ENCODE peak calls at places on chromosomes 4 and X, in seven cellular contexts. C, H, N, G, W, K and A are unnamed samples.

GRCh38 chr4:4985844-4986243 is 33.4 kb downstream of the CYTL1 start:
- DNase-seq in G (no peak), K (no peak), H (no peak), C (peak; percentile 21), N (peak; percentile 56), W (no peak), A (no peak)

GRCh38 chrX:17718649-17719165 is 18.6 kb upstream of the SCML1 start:
- DNase-seq in G (no peak), C (no peak), N (no peak), K (no peak), H (no peak), W (no peak), A (no peak)

GRCh38 chr4:180455226-180455625 is 1788.0 kb upstream of the TENM3 start:
- DNase-seq in C (no peak), W (no peak), N (no peak), H (no peak), G (no peak), K (no peak), A (no peak)

GRCh38 chr4:7196283-7196651 is 3.9 kb downstream of the SORCS2 start:
- DNase-seq in K (no peak), C (no peak), G (no peak), N (peak; percentile 18), W (no peak), H (no peak), A (no peak)

GRCh38 chrX:37487271-37487670 is 84.2 kb upstream of the LANCL3 start:
- DNase-seq in N (no peak), W (no peak), G (no peak), K (no peak), H (no peak), C (no peak), A (no peak)

GRCh38 chrX:13131511-13132137 is 87.2 kb upstream of the FAM9C start:
- DNase-seq in C (no peak), N (peak; percentile 36), G (no peak), K (no peak), W (no peak), H (no peak), A (no peak)

GRCh38 chr4:85092536-85092935 is 126.0 kb upstream of the WDFY3 start:
- DNase-seq in G (no peak), C (no peak), W (no peak), N (no peak), H (no peak), K (no peak), A (no peak)

GRCh38 chrX:120213438-120214265 is 37.0 kb upstream of the ZBTB33 start:
- DNase-seq in C (peak; percentile 72), W (peak; percentile 17), H (peak; percentile 66), G (peak; percentile 59), N (peak; percentile 69), K (no peak), A (peak; percentile 47)

GRCh38 chr4:119498520-119498919 is 130.1 kb downstream of the PDE5A start:
- DNase-seq in H (no peak), C (no peak), K (peak; percentile 83), N (no peak), G (peak; percentile 59), W (no peak), A (no peak)

GRCh38 chr4:155899891-155900290 is 3.6 kb upstream of the TDO2 start:
- DNase-seq in H (no peak), C (no peak), G (no peak), N (no peak), K (no peak), W (no peak), A (no peak)

GRCh38 chrX:24506082-24506481 is 41.0 kb downstream of the PDK3 start:
- DNase-seq in G (peak; percentile 44), W (no peak), H (no peak), K (no peak), N (no peak), C (peak; percentile 3), A (no peak)

GRCh38 chr4:1967512-1968149 is 41.1 kb downstream of the NELFA start:
- DNase-seq in H (peak; percentile 59), W (no peak), K (no peak), C (no peak), G (peak; percentile 8), N (no peak), A (no peak)

GRCh38 chr4:2954358-2955185 is 8.6 kb downstream of the NOP14 start:
- DNase-seq in K (no peak), G (no peak), W (no peak), H (peak; percentile 61), C (peak; percentile 33), N (peak; percentile 68), A (no peak)

GRCh38 chr4:120052840-120053239 is 13.8 kb downstream of the MAD2L1 start:
- DNase-seq in H (no peak), C (peak; percentile 24), N (no peak), K (no peak), G (peak; percentile 99), W (no peak), A (no peak)

GRCh38 chr4:101464596-101464995 is 117.3 kb upstream of the PPP3CA start:
- DNase-seq in C (no peak), H (no peak), K (no peak), N (no peak), W (no peak), G (no peak), A (no peak)

GRCh38 chr4:48271626-48272025 is 2.0 kb upstream of the TEC start:
- DNase-seq in H (no peak), K (no peak), G (no peak), W (no peak), N (no peak), C (no peak), A (no peak)

GRCh38 chr4:48270516-48270897 is 869 bp upstream of the TEC start:
- DNase-seq in K (no peak), W (no peak), C (no peak), H (no peak), G (no peak), N (no peak), A (no peak)

GRCh38 chr4:48271048-48271452 is 1.4 kb upstream of the TEC start:
- DNase-seq in N (no peak), G (no peak), C (peak; percentile 37), H (no peak), W (no peak), K (no peak), A (no peak)

GRCh38 chr4:48275694-48276093 is 6.1 kb upstream of the TEC start:
- DNase-seq in G (no peak), K (no peak), H (no peak), C (no peak), W (no peak), N (no peak), A (no peak)

DNA sequence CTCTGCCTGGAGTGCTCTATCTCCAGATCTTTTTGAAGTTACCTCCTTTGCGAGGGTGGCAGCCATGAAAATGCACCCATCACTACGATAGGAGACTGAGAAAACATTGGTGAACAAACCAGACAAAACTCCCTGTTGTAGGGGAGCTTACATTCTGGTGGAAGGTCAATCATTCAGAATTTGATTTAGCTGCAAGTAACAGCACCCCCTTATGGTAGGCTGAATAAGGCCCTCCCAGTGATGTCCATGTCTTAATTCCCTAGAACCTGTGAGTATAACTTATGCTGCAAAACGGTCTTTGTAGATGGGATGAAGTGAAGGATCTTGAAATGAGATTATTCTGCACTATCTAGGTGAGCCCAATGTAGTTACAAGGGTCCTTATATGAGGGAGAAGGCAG is 5.6 kb upstream of the TEC start:
- DNase-seq in N (no peak), W (no peak), H (no peak), K (no peak), C (peak; percentile 71), G (peak; percentile 35), A (no peak)
- H3K9ac ChIP-seq in N (no peak overlapping the region), W (no peak overlapping the region), H (no peak overlapping the region), K (no peak overlapping the region), C (no peak overlapping the region), G (no peak overlapping the region), A (no peak overlapping the region)

GRCh38 chrX:48474127-48474526 is 1.9 kb upstream of the FTSJ1 start:
- DNase-seq in W (no peak), K (no peak), C (peak; percentile 52), G (no peak), H (peak; percentile 42), N (no peak), A (no peak)

GRCh38 chrX:48473718-48473990 is 2.3 kb upstream of the FTSJ1 start:
- DNase-seq in G (no peak), C (no peak), W (no peak), H (peak; percentile 11), N (no peak), K (peak; percentile 48), A (no peak)

GRCh38 chrX:48475295-48475694 is 704 bp upstream of the FTSJ1 start:
- DNase-seq in W (no peak), H (peak; percentile 51), N (no peak), K (no peak), C (peak; percentile 32), G (no peak), A (no peak)

GRCh38 chrX:48475774-48476577 is at the start of gene FTSJ1:
- DNase-seq in N (peak; percentile 52), W (no peak), G (peak; percentile 93), C (peak; percentile 93), K (peak; percentile 95), H (peak; percentile 84), A (peak; percentile 32)

DNA sequence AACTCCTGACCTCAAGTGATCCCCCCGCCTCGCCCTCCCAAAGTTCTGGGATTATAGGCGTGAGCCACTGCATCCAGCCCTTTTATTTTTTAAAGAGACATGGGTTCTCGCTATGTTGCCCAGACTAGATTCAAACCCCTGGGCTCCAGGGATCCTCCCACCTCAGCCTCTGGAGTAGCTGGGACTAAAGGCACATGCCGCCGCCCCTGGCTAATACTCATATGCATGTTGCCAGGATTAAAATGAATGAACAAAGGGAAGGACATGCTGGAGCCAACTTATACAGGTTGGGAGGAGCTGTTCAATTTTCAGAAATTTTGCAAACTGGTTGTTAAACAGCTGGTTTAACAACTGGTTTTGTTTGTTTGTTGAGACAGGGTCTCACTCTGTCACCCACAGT is 1.4 kb upstream of the FTSJ1 start:
- DNase-seq in K (peak; percentile 46), W (no peak), G (no peak), C (no peak), N (no peak), H (no peak), A (no peak)
- H3K9ac ChIP-seq in K (no peak overlapping the region), W (no peak overlapping the region), G (no peak overlapping the region), C (peak overlapping the region; percentile 85), N (no peak overlapping the region), H (no peak overlapping the region), A (no peak overlapping the region)

GRCh38 chrX:93319604-93320003 is 353.8 kb downstream of the NAP1L3 start:
- DNase-seq in N (peak; percentile 53), K (no peak), C (no peak), G (no peak), W (peak; percentile 2), H (no peak), A (peak; percentile 0)

GRCh38 chrX:93322110-93322509 is 351.3 kb downstream of the NAP1L3 start:
- DNase-seq in N (no peak), G (no peak), C (no peak), W (no peak), H (no peak), K (no peak), A (no peak)
- H3K9ac ChIP-seq in N (no peak overlapping the region), G (no peak overlapping the region), C (no peak overlapping the region), W (no peak overlapping the region), H (no peak overlapping the region), K (no peak overlapping the region), A (no peak overlapping the region)

GRCh38 chrX:7146703-7147430 is 645 bp upstream of the STS start:
- DNase-seq in G (no peak), W (no peak), K (no peak), H (no peak), C (peak; percentile 43), N (peak; percentile 27), A (no peak)
- H3K9ac ChIP-seq in G (peak overlapping the region; percentile 56), W (no peak overlapping the region), K (peak overlapping the region; percentile 76), H (peak overlapping the region; percentile 82), C (peak overlapping the region; percentile 97), N (peak overlapping the region; percentile 3), A (peak overlapping the region; percentile 70)

GRCh38 chr4:188942606-188943005 is 803.4 kb downstream of the TRIML1 start:
- DNase-seq in K (no peak), N (no peak), H (no peak), C (no peak), W (no peak), G (peak; percentile 21), A (no peak)
- H3K9ac ChIP-seq in K (no peak overlapping the region), N (no peak overlapping the region), H (no peak overlapping the region), C (no peak overlapping the region), W (no peak overlapping the region), G (no peak overlapping the region), A (no peak overlapping the region)